ENCODE peak calls at places on chromosomes 11 and 22, in four cellular contexts. O is CD8-positive, alpha-beta memory T cell; D is heart left ventricle; W is heart right ventricle. I is an unnamed sample.

GRCh38 chr11:128599729-128600128 is 12.4 kb upstream of the ETS1 start:
- DNase-seq in O (no peak), D (no peak), W (no peak), I (no peak)

GRCh38 chr11:83007909-83008580 is 63.7 kb downstream of the RAB30 start:
- DNase-seq in O (no peak), D (peak; percentile 76), W (peak; percentile 70), I (no peak)

GRCh38 chr11:67054851-67055523 is 1.7 kb upstream of the RHOD start:
- DNase-seq in O (no peak), D (peak; percentile 83), W (peak; percentile 75), I (no peak)

GRCh38 chr22:17972385-17973181 is 51.8 kb downstream of the MICAL3 start:
- DNase-seq in O (no peak), D (no peak), W (peak; percentile 29), I (no peak)

GRCh38 chr11:2215561-2216399 is 44.2 kb upstream of the TH start:
- DNase-seq in O (no peak), D (peak; percentile 48), W (no peak), I (peak; percentile 58)

GRCh38 chr11:123186291-123186690 is 8.8 kb downstream of the CLMP start:
- DNase-seq in O (no peak), D (no peak), W (no peak), I (no peak)

GRCh38 chr11:83070878-83071640 is 638 bp downstream of the RAB30 start:
- DNase-seq in O (peak; percentile 29), D (no peak), W (peak; percentile 42), I (peak; percentile 85)

GRCh38 chr11:12192796-12193514 is 82.6 kb downstream of the MICAL2 start:
- DNase-seq in O (peak; percentile 75), D (no peak), W (no peak), I (no peak)

GRCh38 chr11:32382339-32383049 is 52.8 kb downstream of the WT1 start:
- DNase-seq in O (no peak), D (no peak), W (no peak), I (no peak)

GRCh38 chr11:64686466-64687175 is 36.4 kb downstream of the NRXN2 start:
- DNase-seq in O (no peak), D (no peak), W (no peak), I (no peak)

GRCh38 chr11:73315288-73316020 is 7.4 kb downstream of the ARHGEF17 start:
- DNase-seq in O (no peak), D (no peak), W (no peak), I (peak; percentile 83)

GRCh38 chr11:76314741-76315090 is 66.2 kb downstream of the THAP12 start:
- DNase-seq in O (no peak), D (no peak), W (no peak), I (no peak)

GRCh38 chr11:70614034-70614681 is 215.8 kb downstream of the CTTN start:
- DNase-seq in O (no peak), D (peak; percentile 39), W (no peak), I (no peak)

GRCh38 chr11:2383823-2384722 is 7.0 kb downstream of the CD81 start:
- DNase-seq in O (no peak), D (peak; percentile 59), W (peak; percentile 38), I (no peak)

GRCh38 chr22:28015676-28016601 is 96.9 kb upstream of the PITPNB start:
- DNase-seq in O (no peak), D (peak; percentile 56), W (no peak), I (peak; percentile 58)

GRCh38 chr22:49887716-49888115 is 30.5 kb downstream of the ALG12 start:
- DNase-seq in O (no peak), D (no peak), W (no peak), I (no peak)

GRCh38 chr22:45336971-45337431 is 27.3 kb downstream of the FAM118A start:
- DNase-seq in O (peak; percentile 83), D (peak; percentile 83), W (peak; percentile 78), I (peak; percentile 87)

GRCh38 chr11:2789791-2790580 is 90.2 kb upstream of the KCNQ1OT1 start:
- DNase-seq in O (no peak), D (peak; percentile 33), W (no peak), I (peak; percentile 55)

GRCh38 chr11:77086521-77087472 is 15.8 kb upstream of the OMP start:
- DNase-seq in O (no peak), D (peak; percentile 61), W (no peak), I (peak; percentile 60)

GRCh38 chr11:57312511-57313021 is 12.2 kb downstream of the TNKS1BP1 start:
- DNase-seq in O (no peak), D (no peak), W (no peak), I (peak; percentile 76)

GRCh38 chr11:95556011-95556341 is 233.6 kb downstream of the FAM76B start:
- DNase-seq in O (no peak), D (no peak), W (no peak), I (no peak)

GRCh38 chr11:102177974-102178631 is 67.9 kb downstream of the YAP1 start:
- DNase-seq in O (no peak), D (no peak), W (no peak), I (no peak)

GRCh38 chr11:126188332-126189108 is 22.9 kb downstream of the RPUSD4 start:
- DNase-seq in O (no peak), D (no peak), W (no peak), I (no peak)
- H3K27ac ChIP-seq in O (no peak overlapping the region), D (no peak overlapping the region), W (no peak overlapping the region), I (no peak overlapping the region)

GRCh38 chr22:20795014-20795413 is 21.1 kb downstream of the SERPIND1 start:
- DNase-seq in O (no peak), D (no peak), W (no peak), I (no peak)
- H3K4me3 ChIP-seq in O (no peak overlapping the region), D (no peak overlapping the region), W (no peak overlapping the region), I (no peak overlapping the region)

GRCh38 chr22:32801436-32802290 is at the start of gene TIMP3:
- DNase-seq in O (no peak), D (peak; percentile 94), W (peak; percentile 94), I (peak; percentile 96)
- H3K27ac ChIP-seq in O (no peak within 1 kb of the TSS), D (peak within 1 kb of the TSS; percentile 94), W (peak within 1 kb of the TSS; percentile 94), I (peak within 1 kb of the TSS; percentile 91)

GRCh38 chr22:23742505-23743264 is 8.2 kb downstream of the ZNF70 start:
- DNase-seq in O (no peak), D (no peak), W (peak; percentile 51), I (no peak)
- H3K4me3 ChIP-seq in O (no peak overlapping the region), D (no peak overlapping the region), W (no peak overlapping the region), I (no peak overlapping the region)

GRCh38 chr11:61447601-61448551 is 18.0 kb downstream of the SDHAF2 start:
- DNase-seq in O (no peak), D (no peak), W (no peak), I (peak; percentile 78)

GRCh38 chr11:61446211-61446651 is 16.3 kb downstream of the SDHAF2 start:
- DNase-seq in O (peak; percentile 39), D (peak; percentile 91), W (peak; percentile 90), I (peak; percentile 94)

GRCh38 chr11:61442616-61443015 is 12.7 kb downstream of the SDHAF2 start:
- DNase-seq in O (no peak), D (no peak), W (no peak), I (no peak)

GRCh38 chr11:61448552-61448927 is 18.6 kb downstream of the SDHAF2 start:
- DNase-seq in O (no peak), D (no peak), W (no peak), I (peak; percentile 82)

GRCh38 chr11:61445535-61445934 is 15.6 kb downstream of the SDHAF2 start:
- DNase-seq in O (no peak), D (no peak), W (no peak), I (no peak)
- H3K27ac ChIP-seq in O (no peak overlapping the region), D (peak overlapping the region; percentile 70), W (no peak overlapping the region), I (peak overlapping the region; percentile 71)

GRCh38 chr22:21736084-21736642 is 569 bp upstream of the YPEL1 start:
- DNase-seq in O (no peak), D (no peak), W (no peak), I (no peak)
- H3K4me3 ChIP-seq in O (peak overlapping the region; percentile 33), D (peak overlapping the region; percentile 54), W (no peak overlapping the region), I (peak overlapping the region; percentile 78)

DNA sequence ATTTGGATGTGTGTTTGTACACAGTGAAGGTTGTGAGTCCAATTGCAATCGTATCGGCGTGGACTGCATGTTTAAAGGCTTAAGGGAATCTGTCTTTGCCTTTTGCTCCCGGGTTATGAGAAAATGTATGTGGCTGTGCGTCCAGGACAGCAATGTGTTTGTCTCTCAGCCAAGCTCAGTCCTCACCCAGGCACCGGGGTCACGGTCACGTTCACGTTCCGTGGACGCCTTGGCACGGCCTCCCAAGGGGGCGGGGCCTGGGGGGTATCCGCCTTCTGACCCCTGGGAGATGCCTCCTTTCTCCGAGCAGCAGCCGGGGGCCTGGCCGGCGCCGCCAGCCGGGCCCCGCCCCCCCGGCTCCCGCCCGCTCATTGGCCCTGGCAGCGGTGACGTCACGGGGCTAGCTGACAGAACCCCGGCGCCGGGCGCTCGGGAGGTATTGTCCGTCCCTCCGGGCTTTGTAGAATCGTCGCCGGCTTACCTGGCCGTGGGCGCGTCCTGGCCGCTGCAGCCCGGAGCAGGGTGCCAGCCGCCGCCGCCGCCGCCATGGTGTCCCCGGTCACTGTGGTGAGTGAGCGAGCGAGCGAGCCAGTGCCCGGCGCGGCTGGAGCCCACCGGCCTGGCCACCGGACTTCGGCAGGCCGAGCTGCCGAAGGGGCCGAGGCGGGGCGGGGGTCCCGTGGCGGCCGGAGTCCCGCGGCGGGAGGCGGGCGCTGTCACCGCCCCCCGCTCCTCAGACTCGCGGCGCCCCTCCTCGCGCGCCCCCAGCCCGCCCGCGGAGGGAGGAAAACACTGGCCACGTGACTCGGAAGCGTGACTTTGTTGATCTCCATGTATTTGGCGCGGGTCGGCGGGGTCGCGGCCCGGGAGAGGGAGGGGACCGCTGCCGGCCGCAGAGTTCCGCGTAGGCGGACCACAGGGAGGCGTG is at the start of gene TMEM86A:
- DNase-seq in O (peak; percentile 87), D (peak; percentile 98), W (peak; percentile 95), I (peak; percentile 97)
- H3K27ac ChIP-seq in O (no peak within 1 kb of the TSS), D (peak within 1 kb of the TSS; percentile 85), W (no peak within 1 kb of the TSS), I (peak within 1 kb of the TSS; percentile 82)

DNA sequence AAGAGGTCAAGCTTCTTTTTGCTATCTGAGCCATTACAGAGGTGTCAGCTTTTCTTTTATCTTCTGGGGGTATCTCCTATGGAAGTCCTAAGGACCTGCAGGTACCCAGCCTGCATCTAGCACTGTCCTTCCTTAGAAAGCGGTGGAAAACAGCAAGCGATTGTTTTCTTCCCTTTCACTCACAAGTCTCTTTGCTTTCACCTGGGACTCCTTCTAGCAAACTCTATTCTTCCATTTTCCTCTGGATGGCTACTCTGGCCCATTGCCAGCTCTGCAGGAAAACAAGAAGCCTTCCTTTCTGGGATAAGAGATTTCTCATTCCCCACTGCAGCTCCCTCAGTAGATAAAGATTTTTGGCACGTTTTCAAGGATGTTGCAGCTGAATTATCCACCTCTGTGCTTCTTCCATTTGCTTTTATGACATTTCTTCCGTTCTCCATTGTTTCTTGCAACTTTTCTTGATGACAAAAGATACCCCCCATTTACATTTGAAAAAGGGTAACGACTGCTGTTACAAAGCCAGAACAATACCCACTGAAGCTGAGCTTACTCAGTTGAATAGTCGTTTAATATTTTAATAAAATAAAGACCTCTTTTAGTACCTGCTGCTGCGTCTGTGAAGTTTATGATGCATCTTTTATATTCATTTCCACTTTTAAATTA is 40.2 kb upstream of the BDNF start:
- DNase-seq in O (no peak), D (no peak), W (no peak), I (no peak)
- H3K4me3 ChIP-seq in O (no peak overlapping the region), D (no peak overlapping the region), W (no peak overlapping the region), I (no peak overlapping the region)

DNA sequence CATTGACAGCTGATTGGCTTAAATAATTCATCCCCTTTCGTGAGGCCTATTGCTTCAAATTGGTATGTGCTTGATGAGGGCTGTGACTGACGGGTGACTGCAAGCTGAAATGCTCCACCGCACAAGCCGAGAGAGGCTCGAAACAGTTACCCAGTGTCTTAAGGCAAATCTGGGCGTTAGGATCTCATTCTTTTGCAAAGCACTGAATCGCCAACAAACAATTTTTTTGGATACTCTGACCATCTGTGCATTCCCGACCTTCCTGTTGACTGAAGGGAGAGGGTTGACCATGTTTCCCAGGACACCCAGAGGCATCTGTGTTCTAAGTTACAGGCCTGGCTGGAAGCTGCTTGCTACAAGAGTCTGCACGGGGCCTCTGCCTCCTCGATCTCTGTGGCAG is 32.2 kb downstream of the CACNG2 start:
- DNase-seq in O (no peak), D (no peak), W (no peak), I (no peak)
- H3K27ac ChIP-seq in O (no peak overlapping the region), D (no peak overlapping the region), W (no peak overlapping the region), I (no peak overlapping the region)

I was measured in sigmoid colon.